ENCODE peak calls at places on chromosomes 7 and 10, in ten cellular contexts. J, S, X, R, T, B, M, Q, Y and L are unnamed samples.

GRCh38 chr7:112573302-112574039 is 92.7 kb downstream of the LSMEM1 start:
- DNase-seq in J (no peak), S (no peak), X (no peak), R (no peak), T (no peak), B (no peak), M (no peak), Q (no peak), Y (no peak), L (no peak)

GRCh38 chr7:2922866-2923265 is 78.8 kb upstream of the GNA12 start:
- DNase-seq in J (no peak), S (no peak), X (no peak), R (no peak), T (no peak), B (no peak), M (no peak), Q (no peak), Y (no peak), L (no peak)

GRCh38 chr7:150627959-150628358 is 4.2 kb downstream of the GIMAP6 start:
- DNase-seq in J (no peak), S (no peak), X (no peak), R (no peak), T (no peak), B (no peak), M (no peak), Q (no peak), Y (no peak), L (no peak)

GRCh38 chr7:159030490-159031134 is 114.1 kb downstream of the VIPR2 start:
- DNase-seq in J (peak; percentile 83), S (no peak), X (peak; percentile 84), R (peak; percentile 5), T (no peak), B (no peak), M (peak; percentile 58), Q (no peak), Y (peak; percentile 58), L (peak; percentile 11)

GRCh38 chr7:85890244-85890811 is 703.5 kb upstream of the SEMA3D start:
- DNase-seq in J (peak; percentile 10), S (peak; percentile 43), X (no peak), R (no peak), T (no peak), B (no peak), M (no peak), Q (no peak), Y (no peak), L (peak; percentile 56)

GRCh38 chr10:11297136-11297535 is 279.5 kb downstream of the CELF2 start:
- DNase-seq in J (no peak), S (no peak), X (no peak), R (no peak), T (no peak), B (no peak), M (no peak), Q (no peak), Y (peak; percentile 49), L (no peak)

GRCh38 chr10:128178319-128178937 is 52.2 kb upstream of the MKI67 start:
- DNase-seq in J (peak; percentile 61), S (peak; percentile 42), X (no peak), R (no peak), T (peak; percentile 17), B (no peak), M (no peak), Q (no peak), Y (peak; percentile 68), L (peak; percentile 3)

GRCh38 chr10:90887555-90887954 is 15.8 kb downstream of the RPP30 start:
- DNase-seq in J (no peak), S (no peak), X (no peak), R (no peak), T (no peak), B (no peak), M (no peak), Q (no peak), Y (no peak), L (no peak)

GRCh38 chr7:69166979-69167516 is 431.2 kb upstream of the AUTS2 start:
- DNase-seq in J (no peak), S (no peak), X (no peak), R (no peak), T (no peak), B (no peak), M (no peak), Q (no peak), Y (no peak), L (no peak)